ENCODE peak calls at places on chromosomes 12 and 14, in nine cellular contexts. T, Q, Y, K, B, G, O, J and A are unnamed samples.

GRCh38 chr12:28498850-28499249 is 308.6 kb downstream of the CCDC91 start:
- DNase-seq in T (no peak), Q (no peak), Y (no peak), K (no peak), B (no peak), G (no peak), O (no peak), J (no peak), A (no peak)

GRCh38 chr12:130909111-130909510 is 37.2 kb downstream of the RAN start:
- DNase-seq in T (no peak), Q (no peak), Y (no peak), K (no peak), B (no peak), G (no peak), O (no peak), J (no peak), A (no peak)

GRCh38 chr14:47722929-47723693 is 47.7 kb upstream of the MDGA2 start:
- DNase-seq in T (no peak), Q (no peak), Y (no peak), K (no peak), B (no peak), G (no peak), O (no peak), J (no peak), A (no peak)

GRCh38 chr12:124720019-124720686 is 143.5 kb downstream of the SCARB1 start:
- DNase-seq in T (no peak), Q (no peak), Y (no peak), K (no peak), B (no peak), G (no peak), O (peak), J (no peak), A (no peak)

GRCh38 chr12:87827638-87828264 is 201.4 kb downstream of the C12orf50 start:
- DNase-seq in T (no peak), Q (no peak), Y (no peak), K (no peak), B (no peak), G (no peak), O (peak), J (no peak), A (peak)

GRCh38 chr12:27096420-27096819 is 14.0 kb upstream of the C12orf71 start:
- DNase-seq in T (no peak), Q (no peak), Y (no peak), K (no peak), B (no peak), G (no peak), O (no peak), J (no peak), A (no peak)

GRCh38 chr12:27969011-27969900 is 3.3 kb downstream of the PTHLH start:
- DNase-seq in T (peak), Q (peak), Y (peak), K (no peak), B (peak), G (no peak), O (peak), J (no peak), A (no peak)

GRCh38 chr12:51371295-51371953 is 19.8 kb downstream of the GALNT6 start:
- DNase-seq in T (no peak), Q (peak), Y (peak), K (peak), B (peak), G (no peak), O (peak), J (no peak), A (peak)

GRCh38 chr12:27922591-27923139 is 49.9 kb downstream of the PTHLH start:
- DNase-seq in T (no peak), Q (no peak), Y (no peak), K (no peak), B (no peak), G (no peak), O (peak), J (no peak), A (no peak)

GRCh38 chr14:72615511-72616121 is 278.3 kb downstream of the DPF3 start:
- DNase-seq in T (no peak), Q (peak), Y (no peak), K (no peak), B (no peak), G (no peak), O (peak), J (no peak), A (no peak)

GRCh38 chr12:13661005-13661887 is 320.2 kb downstream of the GRIN2B start:
- DNase-seq in T (peak), Q (peak), Y (peak), K (peak), B (peak), G (no peak), O (peak), J (no peak), A (peak)